ENCODE peak calls at places on chromosomes 3 and 15, in six cellular contexts. N is SHP77; W is stimulated activated CD4-positive, alpha-beta T cell treated with anti-CD3 and anti-CD28 coated beads, Interleukin-12 subunit alpha, Interleukin-12 subunit beta, amount 100 ng/mL, for 48 hours; K is T-helper 17 cell; Y is stimulated activated CD8-positive, alpha-beta memory T cell treated with anti-CD3 and anti-CD28 coated beads, Interleukin-2, amount 100 ng/mL, for 48 hours; J is fibroblast of pulmonary artery. C is an unnamed sample.
A peak's percentile ranks its signal among the peaks of the same experiment; 100 is the strongest.

GRCh38 chr15:78208887-78209645 is 25.3 kb downstream of the ACSBG1 start:
- DNase-seq in N (no peak), W (no peak), K (no peak), Y (no peak), J (no peak), C (no peak)

GRCh38 chr3:17686613-17687012 is 55.8 kb downstream of the TBC1D5 start:
- DNase-seq in N (no peak), W (no peak), K (no peak), Y (no peak), J (peak; percentile 46), C (peak; percentile 41)

GRCh38 chr3:54696313-54696712 is 231.5 kb downstream of the LRTM1 start:
- DNase-seq in N (no peak), W (no peak), K (no peak), Y (no peak), J (no peak), C (peak; percentile 6)

GRCh38 chr15:63602595-63602994 is 5.4 kb downstream of the FBXL22 start:
- DNase-seq in N (no peak), W (no peak), K (no peak), Y (no peak), J (no peak), C (no peak)

GRCh38 chr3:149771652-149772271 is 19.5 kb upstream of the COMMD2 start:
- DNase-seq in N (peak; percentile 56), W (peak; percentile 24), K (no peak), Y (peak; percentile 1), J (peak; percentile 54), C (peak; percentile 52)

GRCh38 chr15:52163321-52164190 is 27.6 kb downstream of the GNB5 start:
- DNase-seq in N (no peak), W (no peak), K (no peak), Y (no peak), J (no peak), C (no peak)

GRCh38 chr3:172125053-172125452 is 85.7 kb downstream of the FNDC3B start:
- DNase-seq in N (no peak), W (no peak), K (no peak), Y (no peak), J (no peak), C (peak; percentile 45)

GRCh38 chr15:52678036-52678467 is 1.1 kb downstream of the ATOSA start:
- DNase-seq in N (no peak), W (no peak), K (peak; percentile 27), Y (peak; percentile 11), J (peak; percentile 67), C (peak; percentile 73)

GRCh38 chr3:24460974-24461373 is 33.7 kb downstream of the THRB start:
- DNase-seq in N (no peak), W (no peak), K (no peak), Y (no peak), J (no peak), C (peak; percentile 64)

GRCh38 chr3:21524113-21524512 is 226.9 kb downstream of the ZNF385D start:
- DNase-seq in N (no peak), W (no peak), K (no peak), Y (no peak), J (no peak), C (no peak)

GRCh38 chr3:160941885-160942494 is 163.2 kb downstream of the B3GALNT1 start:
- DNase-seq in N (no peak), W (peak; percentile 62), K (peak; percentile 10), Y (peak; percentile 22), J (peak; percentile 83), C (peak; percentile 79)

GRCh38 chr3:150385296-150386242 is 22.5 kb upstream of the TSC22D2 start:
- DNase-seq in N (no peak), W (no peak), K (no peak), Y (peak; percentile 11), J (no peak), C (no peak)

GRCh38 chr3:187798531-187799520 is 53.6 kb upstream of the BCL6 start:
- DNase-seq in N (no peak), W (no peak), K (no peak), Y (no peak), J (no peak), C (no peak)

GRCh38 chr15:83287541-83288027 is 3.1 kb upstream of the BNC1 start:
- DNase-seq in N (no peak), W (no peak), K (no peak), Y (no peak), J (peak; percentile 95), C (peak; percentile 80)

GRCh38 chr3:145518639-145519038 is 642.3 kb downstream of the PLOD2 start:
- DNase-seq in N (no peak), W (no peak), K (no peak), Y (no peak), J (no peak), C (no peak)

GRCh38 chr3:27628029-27628750 is 93.9 kb downstream of the EOMES start:
- DNase-seq in N (no peak), W (no peak), K (no peak), Y (no peak), J (no peak), C (peak; percentile 16)

GRCh38 chr15:94576889-94577533 is 345.6 kb downstream of the MCTP2 start:
- DNase-seq in N (no peak), W (peak; percentile 24), K (no peak), Y (peak; percentile 14), J (peak; percentile 6), C (no peak)

GRCh38 chr15:31605467-31605931 is 278.9 kb downstream of the KLF13 start:
- DNase-seq in N (no peak), W (no peak), K (no peak), Y (no peak), J (no peak), C (peak; percentile 45)

GRCh38 chr15:87604857-87605446 is 651.6 kb downstream of the NTRK3 start:
- DNase-seq in N (no peak), W (no peak), K (no peak), Y (no peak), J (peak; percentile 42), C (no peak)

GRCh38 chr3:45967724-45968123 is 24.5 kb downstream of the CXCR6 start:
- DNase-seq in N (no peak), W (no peak), K (no peak), Y (no peak), J (no peak), C (no peak)

GRCh38 chr15:42171795-42172194 is 15.4 kb upstream of the PLA2G4F start:
- DNase-seq in N (no peak), W (no peak), K (no peak), Y (no peak), J (no peak), C (no peak)

GRCh38 chr3:124995460-124995994 is 60.3 kb downstream of the HEG1 start:
- DNase-seq in N (peak; percentile 37), W (peak; percentile 16), K (no peak), Y (peak; percentile 4), J (peak; percentile 76), C (peak; percentile 66)

GRCh38 chr3:99439892-99440291 is 198.5 kb upstream of the COL8A1 start:
- DNase-seq in N (no peak), W (no peak), K (no peak), Y (no peak), J (peak; percentile 39), C (no peak)

GRCh38 chr15:95690631-95691340 is 639.7 kb upstream of the NR2F2 start:
- DNase-seq in N (no peak), W (no peak), K (no peak), Y (no peak), J (no peak), C (no peak)

GRCh38 chr3:150433347-150433746 is 25.2 kb downstream of the TSC22D2 start:
- DNase-seq in N (no peak), W (no peak), K (no peak), Y (no peak), J (no peak), C (no peak)

GRCh38 chr15:82810863-82811421 is 1.5 kb downstream of the WHAMM start:
- DNase-seq in N (no peak), W (peak; percentile 18), K (peak; percentile 42), Y (no peak), J (peak; percentile 10), C (peak; percentile 20)

GRCh38 chr15:32790352-32790999 is 72.7 kb downstream of the GREM1 start:
- DNase-seq in N (no peak), W (no peak), K (no peak), Y (no peak), J (no peak), C (peak; percentile 64)

GRCh38 chr3:185711255-185711870 is 113.5 kb downstream of the IGF2BP2 start:
- DNase-seq in N (no peak), W (no peak), K (no peak), Y (no peak), J (peak; percentile 68), C (peak; percentile 71)

GRCh38 chr15:62299541-62299940 is 134.5 kb upstream of the C2CD4B start:
- DNase-seq in N (no peak), W (no peak), K (no peak), Y (no peak), J (no peak), C (no peak)

GRCh38 chr15:90101130-90101968 is 919 bp downstream of the IDH2 start:
- DNase-seq in N (no peak), W (no peak), K (peak; percentile 23), Y (no peak), J (no peak), C (peak; percentile 32)

GRCh38 chr15:26981492-26981891 is 10.5 kb downstream of the GABRG3 start:
- DNase-seq in N (no peak), W (no peak), K (no peak), Y (no peak), J (no peak), C (no peak)